ENCODE peak calls at places on chromosomes 3 and 15, in six cellular contexts. I is uterus, M is GM23338, O is lower lobe of right lung, V is thoracic aorta, D is left ventricle myocardium inferior. Q is an unnamed sample.

GRCh38 chr3:57963811-57964346 is 44.3 kb upstream of the FLNB start:
- DNase-seq in I (no peak), M (no peak), O (no peak), V (no peak), D (no peak), Q (no peak)

GRCh38 chr3:105868450-105868744 is 415 bp downstream of the CBLB start:
- DNase-seq in I (peak; percentile 58), M (peak; percentile 71), O (peak; percentile 82), V (peak; percentile 8), D (peak; percentile 65), Q (no peak)

GRCh38 chr15:67998599-67999122 is 55.5 kb upstream of the PIAS1 start:
- DNase-seq in I (no peak), M (no peak), O (no peak), V (no peak), D (no peak), Q (no peak)

GRCh38 chr15:83207622-83208356 is at the start of gene HDGFL3:
- DNase-seq in I (peak; percentile 64), M (peak; percentile 75), O (peak; percentile 71), V (no peak), D (peak; percentile 69), Q (no peak)

GRCh38 chr15:68674975-68675374 is 96.2 kb downstream of the CORO2B start:
- DNase-seq in I (no peak), M (no peak), O (no peak), V (no peak), D (no peak), Q (no peak)

GRCh38 chr3:128919988-128920387 is 40.6 kb downstream of the ACAD9 start:
- DNase-seq in I (no peak), M (no peak), O (no peak), V (no peak), D (no peak), Q (no peak)

GRCh38 chr15:76199106-76200082 is 111.9 kb downstream of the ETFA start:
- DNase-seq in I (peak; percentile 79), M (no peak), O (no peak), V (peak; percentile 52), D (peak; percentile 56), Q (peak; percentile 39)

GRCh38 chr3:4596596-4596995 is 103.4 kb downstream of the ITPR1 start:
- DNase-seq in I (no peak), M (no peak), O (no peak), V (no peak), D (no peak), Q (no peak)

GRCh38 chr15:66569461-66570137 is 3.8 kb upstream of the LCTL start:
- DNase-seq in I (no peak), M (no peak), O (no peak), V (no peak), D (no peak), Q (no peak)

GRCh38 chr3:120331071-120331470 is 18.1 kb downstream of the LRRC58 start:
- DNase-seq in I (no peak), M (no peak), O (no peak), V (no peak), D (no peak), Q (no peak)

GRCh38 chr3:49397470-49397869 is 14.3 kb downstream of the RHOA start:
- DNase-seq in I (no peak), M (peak; percentile 72), O (no peak), V (no peak), D (no peak), Q (no peak)

GRCh38 chr3:22536582-22536981 is 666.5 kb upstream of the UBE2E2 start:
- DNase-seq in I (no peak), M (no peak), O (no peak), V (no peak), D (no peak), Q (no peak)

GRCh38 chr15:92637621-92638020 is 18.0 kb downstream of the FAM174B start:
- DNase-seq in I (no peak), M (no peak), O (no peak), V (no peak), D (no peak), Q (no peak)

GRCh38 chr15:80396094-80396493 is 8.1 kb upstream of the ARNT2 start:
- DNase-seq in I (no peak), M (peak; percentile 57), O (no peak), V (no peak), D (no peak), Q (no peak)

GRCh38 chr15:70722266-70723123 is 40.9 kb downstream of the UACA start:
- DNase-seq in I (no peak), M (peak; percentile 62), O (no peak), V (no peak), D (no peak), Q (peak; percentile 45)

GRCh38 chr15:44729394-44729913 is 6.9 kb upstream of the TRIM69 start:
- DNase-seq in I (no peak), M (peak; percentile 60), O (peak; percentile 53), V (no peak), D (no peak), Q (no peak)

GRCh38 chr15:25783607-25784131 is 79.5 kb downstream of the ATP10A start:
- DNase-seq in I (no peak), M (peak; percentile 88), O (no peak), V (no peak), D (no peak), Q (no peak)

GRCh38 chr3:152719264-152719663 is 115.7 kb upstream of the P2RY1 start:
- DNase-seq in I (no peak), M (no peak), O (no peak), V (no peak), D (no peak), Q (no peak)

GRCh38 chr3:149234671-149235245 is 13.1 kb upstream of the CP start:
- DNase-seq in I (no peak), M (no peak), O (no peak), V (no peak), D (no peak), Q (no peak)

GRCh38 chr15:43514241-43515057 is 3.0 kb upstream of the MAP1A start:
- DNase-seq in I (no peak), M (peak; percentile 87), O (no peak), V (no peak), D (peak; percentile 74), Q (no peak)

GRCh38 chr3:88852606-88853005 is 254.8 kb upstream of the EPHA3 start:
- DNase-seq in I (no peak), M (no peak), O (no peak), V (no peak), D (no peak), Q (no peak)

GRCh38 chr3:42214565-42215283 is 51.3 kb downstream of the CCK start:
- DNase-seq in I (no peak), M (no peak), O (no peak), V (no peak), D (no peak), Q (no peak)

GRCh38 chr3:107685383-107685782 is 162.6 kb downstream of the BBX start:
- DNase-seq in I (no peak), M (no peak), O (no peak), V (no peak), D (no peak), Q (no peak)

GRCh38 chr3:35498506-35499210 is 140.7 kb upstream of the ARPP21 start:
- DNase-seq in I (no peak), M (no peak), O (no peak), V (no peak), D (no peak), Q (no peak)

GRCh38 chr3:10137178-10137577 is 4.4 kb upstream of the VHL start:
- DNase-seq in I (no peak), M (no peak), O (no peak), V (no peak), D (no peak), Q (no peak)

GRCh38 chr3:10140996-10141546 is 507 bp upstream of the VHL start:
- DNase-seq in I (no peak), M (no peak), O (peak; percentile 52), V (no peak), D (no peak), Q (no peak)

GRCh38 chr3:10145685-10146084 is 4.1 kb downstream of the VHL start:
- DNase-seq in I (no peak), M (no peak), O (no peak), V (no peak), D (no peak), Q (no peak)

GRCh38 chr3:10142707-10143560 is 1.4 kb downstream of the VHL start:
- DNase-seq in I (peak; percentile 34), M (peak; percentile 54), O (no peak), V (no peak), D (no peak), Q (no peak)
- H3K4me1 ChIP-seq in I (no peaks in the 10 kb centered on the region), M (peaks cover 8% of the 10 kb centered on the region), O (peaks cover 43% of the 10 kb centered on the region), V (peaks cover 28% of the 10 kb centered on the region), D (peaks cover 50% of the 10 kb centered on the region), Q (peaks cover 22% of the 10 kb centered on the region)

DNA sequence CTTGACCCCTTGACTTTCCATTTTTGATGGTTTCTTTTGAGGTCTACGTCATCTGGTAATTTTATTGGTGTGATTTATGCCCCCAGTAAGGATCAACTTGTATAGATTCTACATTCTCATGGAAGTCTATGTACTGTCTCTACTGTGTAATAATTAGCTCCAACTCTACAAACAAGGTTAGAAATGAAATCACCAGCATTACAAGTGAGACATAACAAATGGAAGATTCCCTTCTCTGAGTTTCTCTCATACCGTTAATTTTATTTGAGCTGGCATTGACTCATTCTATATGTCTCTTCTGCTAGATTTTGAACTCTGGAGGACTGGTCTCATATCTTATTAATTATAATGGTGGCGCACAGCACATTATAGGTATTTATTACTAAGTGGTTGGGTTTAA is 138.9 kb downstream of the LPP start:
- DNase-seq in I (no peak), M (no peak), O (no peak), V (no peak), D (no peak), Q (no peak)
- H3K27ac ChIP-seq in I (no peak overlapping the region), M (no peak overlapping the region), O (no peak overlapping the region), V (peak overlapping the region; percentile 24), D (peak overlapping the region; percentile 70), Q (no peak overlapping the region)

DNA sequence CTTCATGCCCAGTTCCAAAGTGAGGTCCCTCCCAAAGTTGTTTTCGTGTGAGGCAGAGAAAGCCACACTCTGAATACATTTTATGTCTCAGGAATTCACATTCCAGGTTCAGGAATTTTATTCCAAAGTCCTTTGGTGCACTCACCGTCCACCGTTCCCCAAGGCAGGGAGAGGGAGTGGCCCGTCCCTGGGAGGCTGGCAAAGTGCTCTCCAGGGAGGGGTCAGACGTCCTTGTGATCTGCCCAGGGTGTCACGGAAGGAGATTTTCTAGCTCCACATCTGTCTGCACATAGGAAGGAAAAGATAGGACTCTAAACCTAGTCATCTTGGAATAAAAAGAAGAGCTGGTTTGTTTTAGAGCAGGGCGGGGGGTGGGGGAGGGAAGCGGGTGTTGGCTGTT is 47.9 kb downstream of the KLF13 start:
- DNase-seq in I (no peak), M (no peak), O (no peak), V (no peak), D (peak; percentile 15), Q (no peak)
- H3K4me1 ChIP-seq in I (peaks cover 6% of the 10 kb centered on the region), M (peaks cover 42% of the 10 kb centered on the region), O (peaks cover 74% of the 10 kb centered on the region), V (peaks cover 18% of the 10 kb centered on the region), D (peaks cover 100% of the 10 kb centered on the region), Q (no peaks in the 10 kb centered on the region)

DNA sequence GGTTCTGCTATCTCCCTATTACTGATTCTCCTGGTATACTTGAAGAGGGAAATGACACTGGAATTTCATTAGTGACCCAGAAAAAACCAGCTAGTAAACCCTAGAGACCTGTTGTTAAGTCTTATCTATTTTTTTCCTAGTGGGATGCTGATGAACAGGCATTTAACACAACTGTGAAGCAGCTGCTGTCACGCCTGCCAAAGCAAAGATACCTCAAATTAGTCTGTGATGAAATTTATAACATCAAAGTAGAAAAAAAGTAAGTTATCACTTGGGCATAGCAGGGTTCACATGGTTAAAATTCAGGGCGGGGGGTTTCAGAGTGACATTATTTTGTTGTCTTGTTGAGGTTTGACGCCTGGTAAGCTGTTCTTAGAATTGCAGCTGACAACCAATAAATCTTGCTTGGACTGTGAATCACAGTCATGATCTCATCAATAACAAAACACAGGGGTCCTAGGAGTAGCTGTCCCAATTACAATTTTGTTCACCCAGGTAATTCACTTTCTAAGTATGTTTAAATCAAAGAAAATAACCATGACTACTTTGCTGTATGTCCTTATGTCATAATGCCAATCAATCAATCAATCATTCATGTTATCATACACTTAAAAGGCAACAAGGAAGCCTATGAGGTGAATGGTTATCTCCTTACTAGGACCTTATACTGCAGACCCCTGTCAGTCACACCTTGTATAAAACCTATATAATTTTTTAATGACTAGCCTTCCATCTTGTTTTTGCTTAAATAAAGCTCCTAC is 4.6 kb downstream of the SRP14 start:
- DNase-seq in I (no peak), M (no peak), O (no peak), V (no peak), D (no peak), Q (no peak)
- H3K27ac ChIP-seq in I (peak overlapping the region; percentile 74), M (no peak overlapping the region), O (no peak overlapping the region), V (no peak overlapping the region), D (peak overlapping the region; percentile 85), Q (no peak overlapping the region)